ENCODE peak calls at places on chromosomes 7 and 10, in nine cellular contexts. I is nephron progenitor cell, A is AG09319, C is Calu3, U is hepatocyte, W is bronchial epithelial cell, F is cardiac muscle cell, Y is Peyer's patch, O is adrenal gland. D is an unnamed sample.

GRCh38 chr7:84647797-84648762 is 453.5 kb upstream of the SEMA3A start:
- DNase-seq in F (peak; percentile 80), I (no peak), U (no peak), Y (no peak), W (no peak), A (peak; percentile 83), O (no peak), C (no peak), D (no peak)

GRCh38 chr7:76260171-76260703 is 42.2 kb upstream of the HSPB1 start:
- DNase-seq in A (no peak), Y (no peak), C (peak; percentile 23), W (no peak), U (peak; percentile 62), F (peak; percentile 24), I (peak; percentile 95), O (no peak), D (no peak)

GRCh38 chr7:127704211-127704610 is 52.2 kb downstream of the SND1 start:
- DNase-seq in Y (no peak), O (no peak), I (no peak), F (no peak), U (no peak), A (no peak), C (peak; percentile 47), W (no peak), D (no peak)

GRCh38 chr7:57412618-57413017 is 37.4 kb upstream of the ZNF716 start:
- DNase-seq in U (no peak), I (no peak), A (no peak), C (no peak), F (no peak), Y (no peak), W (no peak), O (no peak), D (no peak)

GRCh38 chr7:27861747-27862146 is 121.8 kb downstream of the TAX1BP1 start:
- DNase-seq in A (no peak), W (no peak), O (no peak), F (no peak), C (no peak), Y (no peak), U (no peak), I (no peak), D (no peak)

GRCh38 chr7:96786998-96787395 is 77.4 kb upstream of the SEM1 start:
- DNase-seq in O (no peak), U (no peak), C (no peak), I (no peak), Y (no peak), F (no peak), W (no peak), A (no peak), D (no peak)

GRCh38 chr7:36286241-36286640 is 103.4 kb upstream of the ANLN start:
- DNase-seq in A (no peak), Y (no peak), C (peak; percentile 54), I (no peak), W (no peak), U (no peak), O (no peak), F (no peak), D (no peak)

GRCh38 chr7:81645435-81645834 is 124.4 kb downstream of the HGF start:
- DNase-seq in I (no peak), Y (no peak), O (no peak), A (no peak), W (no peak), C (no peak), F (no peak), U (no peak), D (no peak)

GRCh38 chr7:108093903-108094302 is 36.3 kb downstream of the LAMB4 start:
- DNase-seq in C (no peak), U (no peak), O (no peak), F (peak; percentile 79), I (no peak), A (no peak), W (no peak), Y (no peak), D (no peak)

GRCh38 chr7:142571581-142571980 is 177.7 kb upstream of the PRSS1 start:
- DNase-seq in O (no peak), U (no peak), A (no peak), Y (no peak), F (no peak), C (no peak), W (no peak), I (no peak), D (no peak)

GRCh38 chr10:93997546-93997945 is 3.8 kb downstream of the PLCE1 start:
- DNase-seq in W (no peak), Y (no peak), F (no peak), I (no peak), C (no peak), A (no peak), O (no peak), U (no peak), D (no peak)

GRCh38 chr7:7911339-7911738 is 57.3 kb upstream of the GLCCI1 start:
- DNase-seq in I (no peak), O (no peak), A (no peak), W (peak; percentile 60), F (peak; percentile 59), U (peak; percentile 46), C (peak; percentile 55), Y (no peak), D (no peak)

GRCh38 chr7:157021071-157021891 is 10.8 kb upstream of the MNX1 start:
- DNase-seq in I (no peak), O (no peak), U (no peak), W (no peak), C (no peak), Y (peak; percentile 56), A (no peak), F (no peak), D (no peak)

GRCh38 chr7:95066736-95067530 is 159.5 kb downstream of the PPP1R9A start:
- DNase-seq in O (no peak), W (peak; percentile 39), C (no peak), U (peak; percentile 70), Y (no peak), F (peak; percentile 75), A (no peak), I (no peak), D (no peak)

GRCh38 chr7:25294624-25295023 is 66.3 kb upstream of the NPVF start:
- DNase-seq in A (no peak), F (no peak), W (no peak), Y (no peak), O (no peak), I (no peak), C (no peak), U (no peak), D (no peak)

GRCh38 chr10:62584216-62584615 is 210.0 kb downstream of the ZNF365 start:
- DNase-seq in C (no peak), W (no peak), Y (no peak), I (no peak), F (peak; percentile 96), O (no peak), A (peak; percentile 81), U (no peak), D (no peak)

GRCh38 chr10:29083096-29083495 is 205.8 kb upstream of the LYZL1 start:
- DNase-seq in W (no peak), I (peak; percentile 10), Y (no peak), A (no peak), O (no peak), U (no peak), C (no peak), F (no peak), D (no peak)

GRCh38 chr10:88565072-88565471 is 18.0 kb downstream of the RNLS start:
- DNase-seq in A (no peak), I (no peak), O (no peak), U (peak; percentile 15), Y (no peak), C (no peak), F (peak; percentile 74), W (peak; percentile 51), D (no peak)

GRCh38 chr7:41918597-41918996 is 215.7 kb upstream of the INHBA start:
- DNase-seq in C (no peak), W (peak; percentile 39), A (no peak), O (no peak), Y (no peak), U (no peak), I (no peak), F (peak; percentile 58), D (no peak)

GRCh38 chr10:114615600-114616007 is 42.5 kb downstream of the ABLIM1 start:
- DNase-seq in O (no peak), A (no peak), Y (no peak), U (no peak), I (no peak), C (no peak), F (no peak), W (peak; percentile 68), D (no peak)

GRCh38 chr10:8050561-8051108 is 3.9 kb upstream of the GATA3 start:
- DNase-seq in A (no peak), W (no peak), O (no peak), Y (peak; percentile 72), C (peak; percentile 60), F (peak; percentile 62), U (peak; percentile 86), I (peak; percentile 70), D (no peak)

GRCh38 chr10:123117644-123118409 is 17.9 kb upstream of the HMX3 start:
- DNase-seq in F (no peak), U (no peak), C (no peak), Y (no peak), A (no peak), O (no peak), W (no peak), I (peak; percentile 42), D (no peak)

DNA sequence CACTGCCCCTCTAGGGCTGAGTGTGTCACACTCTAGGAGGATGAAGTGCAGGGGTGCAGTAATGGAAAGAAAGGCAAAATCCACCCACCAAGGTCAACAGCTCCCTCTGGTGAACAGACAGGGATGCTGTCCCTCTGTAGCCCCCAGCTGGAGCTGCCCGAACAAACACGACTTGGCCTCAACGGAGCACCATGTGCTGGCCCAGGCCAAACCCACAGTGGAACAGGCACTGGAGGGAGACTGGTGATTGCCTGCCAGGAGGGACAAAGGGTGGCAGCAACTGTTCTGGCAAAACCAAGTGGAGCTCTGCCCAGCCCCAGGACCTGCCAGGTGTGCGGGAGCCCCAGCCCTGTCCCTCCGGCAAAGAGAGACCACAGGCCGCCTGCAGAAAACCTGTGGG is 20.7 kb downstream of the PDIA4 start:
- DNase-seq in W (no peak), U (no peak), O (no peak), I (no peak), A (no peak), F (no peak), Y (peak; percentile 21), C (no peak), D (no peak)
- TF ChIP-seq CTCF in W (no peak), U (no peak), O (no peak), I (no peak), A (no peak), F (peak; percentile 19), Y (no peak), C (peak; percentile 34), D (no peak)

GRCh38 chr7:14734839-14735321 is 167.7 kb downstream of the DGKB start:
- DNase-seq in O (no peak), C (no peak), F (no peak), W (no peak), A (no peak), Y (no peak), U (peak; percentile 43), I (peak; percentile 26), D (no peak)
- TF ChIP-seq CTCF in O (no peak), C (no peak), F (peak; percentile 23), W (peak; percentile 36), A (peak; percentile 15), Y (no peak), U (peak; percentile 41), I (peak; percentile 40), D (no peak)

GRCh38 chr7:106369349-106369748 is 84.6 kb upstream of the NAMPT start:
- DNase-seq in W (peak; percentile 72), A (peak; percentile 49), F (peak; percentile 78), C (no peak), U (no peak), O (no peak), I (no peak), Y (no peak), D (no peak)
- TF ChIP-seq CTCF in W (no peak), A (no peak), F (no peak), C (no peak), U (no peak), O (no peak), I (no peak), Y (no peak), D (no peak)

GRCh38 chr10:111107023-111107422 is 30.2 kb downstream of the ADRA2A start:
- DNase-seq in F (no peak), C (no peak), A (no peak), Y (no peak), U (no peak), I (no peak), W (no peak), O (no peak), D (no peak)
- TF ChIP-seq CTCF in F (no peak), C (no peak), A (no peak), Y (no peak), U (no peak), I (no peak), W (no peak), O (peak; percentile 9), D (no peak)